ENCODE peak calls at places on chromosomes 3 and 15, in five cellular contexts. Z is transverse colon, W is ovary, J is breast epithelium, U is IMR-90. T is an unnamed sample.
A peak's percentile ranks its signal among the peaks of the same experiment; 100 is the strongest.

GRCh38 chr3:103629391-103629790 is 1194.6 kb downstream of the ZPLD1 start:
- DNase-seq in J (no peak), W (no peak), U (no peak), Z (no peak), T (no peak)

GRCh38 chr3:128784228-128784627 is 58.2 kb downstream of the RAB7A start:
- DNase-seq in W (no peak), J (no peak), U (no peak), Z (no peak), T (no peak)

GRCh38 chr15:75104804-75105557 is 81.6 kb downstream of the PPCDC start:
- DNase-seq in W (no peak), Z (peak; percentile 50), U (peak; percentile 83), J (no peak), T (peak; percentile 64)

GRCh38 chr3:14787630-14788029 is 31.1 kb upstream of the FGD5 start:
- DNase-seq in Z (no peak), W (no peak), U (no peak), J (no peak), T (no peak)

GRCh38 chr15:78987891-78988360 is 43.1 kb upstream of the CTSH start:
- DNase-seq in J (no peak), W (no peak), U (no peak), Z (no peak), T (no peak)

GRCh38 chr3:67381667-67382272 is 272.6 kb downstream of the SUCLG2 start:
- DNase-seq in U (peak; percentile 27), Z (no peak), J (no peak), W (no peak), T (no peak)

GRCh38 chr3:47113669-47114365 is 50.1 kb downstream of the SETD2 start:
- DNase-seq in U (peak; percentile 92), J (no peak), Z (no peak), W (no peak), T (peak; percentile 14)

GRCh38 chr3:170076715-170077238 is 39.0 kb downstream of the GPR160 start:
- DNase-seq in J (no peak), W (no peak), Z (no peak), U (peak; percentile 90), T (peak; percentile 9)

GRCh38 chr15:63599401-63600000 is 2.3 kb downstream of the FBXL22 start:
- DNase-seq in W (peak; percentile 70), Z (peak; percentile 82), J (peak; percentile 81), U (no peak), T (no peak)

GRCh38 chr15:63600001-63600645 is 2.9 kb downstream of the FBXL22 start:
- DNase-seq in W (no peak), Z (no peak), J (no peak), U (no peak), T (no peak)

GRCh38 chr15:63601727-63602185 is 4.6 kb downstream of the FBXL22 start:
- DNase-seq in W (no peak), J (no peak), U (no peak), Z (peak; percentile 73), T (no peak)

GRCh38 chr15:63601026-63601726 is 4.0 kb downstream of the FBXL22 start:
- DNase-seq in U (peak; percentile 44), Z (peak; percentile 55), J (no peak), W (peak; percentile 63), T (no peak)

DNA sequence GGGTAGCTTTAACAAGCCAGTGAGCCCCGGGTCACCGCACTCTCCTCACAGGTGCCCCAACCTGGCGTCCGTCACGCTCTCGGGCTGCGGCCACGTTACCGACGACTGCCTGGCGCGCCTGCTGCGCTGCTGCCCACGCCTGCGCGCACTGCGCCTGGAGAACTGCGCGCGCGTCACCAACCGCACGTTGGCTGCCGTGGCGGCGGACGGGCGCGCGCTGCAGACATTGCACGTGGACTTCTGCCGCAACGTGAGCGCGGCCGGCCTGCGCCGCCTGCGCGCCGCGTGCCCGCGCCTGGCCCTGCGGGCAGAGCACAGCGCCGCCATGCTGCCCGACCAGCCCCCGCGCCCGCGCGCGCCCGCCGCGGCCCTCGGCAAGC is 3.4 kb downstream of the FBXL22 start:
- DNase-seq in Z (peak; percentile 91), U (peak; percentile 93), J (peak; percentile 84), W (peak; percentile 89), T (no peak)
- TF ChIP-seq POLR2A in Z (peak; percentile 84), U (peak; percentile 41), J (peak; percentile 52), W (peak; percentile 57), T (peak; percentile 92)

GRCh38 chr15:41903782-41904181 is 9.9 kb upstream of the SPTBN5 start:
- DNase-seq in W (no peak), J (no peak), U (no peak), Z (no peak), T (no peak)

GRCh38 chr15:41904487-41905359 is 10.9 kb upstream of the SPTBN5 start:
- DNase-seq in J (no peak), Z (peak; percentile 63), U (peak; percentile 65), W (peak; percentile 76), T (peak; percentile 69)

GRCh38 chr15:41897327-41897726 is 3.5 kb upstream of the SPTBN5 start:
- DNase-seq in J (no peak), W (no peak), U (no peak), Z (no peak), T (no peak)

GRCh38 chr15:41899854-41900442 is 6.1 kb upstream of the SPTBN5 start:
- DNase-seq in J (no peak), W (no peak), U (no peak), Z (no peak), T (no peak)

DNA sequence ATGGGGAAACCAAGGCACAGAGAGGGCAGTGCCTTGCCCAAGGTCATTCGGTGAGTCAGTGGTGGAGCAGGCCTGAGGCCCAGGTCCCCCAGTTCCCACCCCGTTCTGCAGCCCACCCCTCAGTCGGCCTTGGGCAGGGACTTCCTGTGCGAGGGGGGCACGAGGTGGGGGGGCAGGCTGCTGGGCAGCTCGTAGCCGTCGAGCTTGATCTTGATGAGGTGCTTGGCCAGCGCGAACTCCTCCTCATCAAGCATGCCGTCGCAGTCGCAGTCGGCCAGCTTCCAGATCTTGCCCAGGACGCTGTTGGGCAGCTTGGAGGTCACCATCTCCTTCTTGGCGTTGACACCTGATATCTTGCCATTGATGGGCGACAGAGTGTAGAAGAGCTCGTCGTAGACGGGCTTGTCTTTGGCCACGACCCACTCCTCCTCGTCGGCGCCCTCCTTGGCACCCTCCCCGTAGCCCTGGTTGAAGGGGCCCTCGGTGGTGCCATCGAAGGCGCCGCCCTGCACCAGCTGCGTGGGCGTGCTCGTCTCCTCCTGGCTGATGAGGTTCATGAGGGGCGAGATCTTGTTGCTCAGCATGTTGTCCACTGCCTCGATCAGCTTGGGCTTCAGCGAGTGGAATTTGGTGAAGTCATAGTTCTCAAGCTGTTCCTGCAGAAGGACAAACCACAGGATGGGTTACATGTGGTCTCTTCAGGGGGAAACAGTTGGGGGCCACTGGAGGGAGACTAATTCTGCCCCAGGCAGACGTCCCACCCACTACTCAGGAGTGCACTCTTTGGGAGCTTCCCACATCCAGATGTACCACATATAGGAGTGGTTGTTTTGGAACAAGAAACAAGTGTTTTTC is 6.9 kb upstream of the SPTBN5 start:
- DNase-seq in W (no peak), Z (no peak), J (no peak), U (no peak), T (no peak)
- TF ChIP-seq POLR2A in W (no peak), Z (no peak), J (no peak), U (no peak), T (no peak)

GRCh38 chr3:52278510-52279069 is at the start of gene WDR82:
- DNase-seq in Z (peak; percentile 99), J (peak; percentile 98), W (peak; percentile 98), U (peak; percentile 89), T (peak; percentile 95)
- TF ChIP-seq POLR2A in Z (peak; percentile 91), J (peak; percentile 38), W (peak; percentile 83), U (peak; percentile 98), T (peak; percentile 91)

GRCh38 chr15:42405876-42406482 is 46.7 kb downstream of the CAPN3 start:
- DNase-seq in J (no peak), Z (no peak), U (no peak), W (no peak), T (no peak)

GRCh38 chr15:42402806-42403205 is 43.5 kb downstream of the CAPN3 start:
- DNase-seq in U (no peak), Z (no peak), J (no peak), W (no peak), T (no peak)

GRCh38 chr15:42404461-42405235 is 45.3 kb downstream of the CAPN3 start:
- DNase-seq in Z (no peak), U (no peak), W (no peak), J (no peak), T (no peak)

GRCh38 chr15:42403389-42403788 is 44.1 kb downstream of the CAPN3 start:
- DNase-seq in U (no peak), J (no peak), W (no peak), Z (no peak), T (no peak)

GRCh38 chr15:42401544-42402478 is 42.5 kb downstream of the CAPN3 start:
- DNase-seq in W (no peak), U (no peak), Z (no peak), J (no peak), T (no peak)
- TF ChIP-seq POLR2A in W (no peak), U (no peak), Z (no peak), J (no peak), T (no peak)

GRCh38 chr3:158644345-158644908 is at the start of gene GFM1:
- DNase-seq in U (peak; percentile 94), W (peak; percentile 88), J (peak; percentile 86), Z (peak; percentile 94), T (peak; percentile 74)
- TF ChIP-seq POLR2A in U (peak; percentile 80), W (peak; percentile 24), J (no peak), Z (peak; percentile 65), T (peak; percentile 69)

DNA sequence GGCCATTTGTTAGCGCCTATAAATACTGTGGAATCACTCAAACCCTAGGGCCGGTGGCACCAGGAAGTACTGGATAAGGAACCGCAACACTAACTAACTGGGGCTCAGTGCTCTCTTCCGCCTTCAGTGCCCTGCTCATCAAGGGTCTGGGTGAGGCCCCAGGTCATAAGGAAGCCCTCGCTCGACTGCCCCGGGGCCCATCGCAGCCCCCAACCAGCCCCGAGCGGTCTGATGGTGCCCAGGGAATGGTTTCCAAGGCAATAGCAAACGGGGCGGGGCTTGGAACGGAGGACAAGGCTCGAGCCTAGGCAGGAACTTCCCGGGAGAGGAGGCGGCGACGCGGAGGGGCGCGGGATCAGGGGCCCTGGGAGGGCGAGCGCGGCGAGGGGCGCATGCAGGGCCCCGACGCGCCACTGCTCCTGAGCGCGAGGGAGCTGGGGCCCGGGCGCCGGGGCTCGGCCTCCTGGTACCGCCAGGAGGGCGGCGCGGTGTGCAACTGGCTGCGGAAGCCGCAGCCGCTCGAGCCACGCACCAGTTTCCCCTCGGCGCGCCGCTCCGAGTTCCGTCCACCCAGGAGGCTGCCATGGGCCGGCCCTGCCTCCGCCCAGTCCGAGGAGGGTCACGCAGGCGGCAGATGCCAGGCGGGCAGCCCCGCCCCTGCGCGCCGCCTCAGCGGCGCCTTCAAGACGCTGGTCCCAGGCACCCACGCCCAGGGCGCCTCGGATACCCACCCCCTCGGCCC is at the start of gene TTLL3:
- DNase-seq in Z (peak; percentile 83), J (peak; percentile 68), U (peak; percentile 36), W (peak; percentile 82), T (peak; percentile 80)
- TF ChIP-seq POLR2A in Z (peak; percentile 72), J (no peak), U (no peak), W (peak; percentile 17), T (peak; percentile 77)

GRCh38 chr3:4395448-4395847 is 71.6 kb downstream of the SUMF1 start:
- DNase-seq in W (no peak), J (no peak), U (peak; percentile 19), Z (no peak), T (no peak)
- TF ChIP-seq POLR2A in W (no peak), J (no peak), U (no peak), Z (no peak), T (no peak)

GRCh38 chr15:84950570-84951111 is 31.0 kb upstream of the PDE8A start:
- DNase-seq in W (no peak), Z (no peak), U (no peak), J (no peak), T (no peak)
- TF ChIP-seq POLR2A in W (no peak), Z (no peak), U (no peak), J (no peak), T (no peak)

GRCh38 chr3:45630325-45630724 is 35.8 kb downstream of the LIMD1 start:
- DNase-seq in U (no peak), J (no peak), W (no peak), Z (no peak), T (no peak)
- TF ChIP-seq POLR2A in U (no peak), J (no peak), W (no peak), Z (no peak), T (no peak)

T was measured in H54.